ENCODE peak calls at places on chromosomes 4 and X, in seven cellular contexts. W is PC-3, H is thoracic aorta, N is OCI-LY7, L is psoas muscle, U is left lung, M is uterus. X is an unnamed sample.

GRCh38 chr4:70958681-70959080 is 34.8 kb upstream of the DCK start:
- DNase-seq in W (peak), H (no peak), N (no peak), L (no peak), U (no peak), M (no peak), X (no peak)

GRCh38 chrX:67004451-67004850 is 365.6 kb upstream of the EDA2R start:
- DNase-seq in W (no peak), H (no peak), N (no peak), L (no peak), U (no peak), M (no peak), X (no peak)

GRCh38 chrX:3066555-3066954 is 25.3 kb downstream of the ARSF start:
- DNase-seq in W (no peak), H (no peak), N (no peak), L (no peak), U (no peak), M (no peak), X (no peak)

GRCh38 chr4:42523066-42523718 is 125.9 kb downstream of the SHISA3 start:
- DNase-seq in W (no peak), H (no peak), N (no peak), L (no peak), U (no peak), M (no peak), X (no peak)

GRCh38 chr4:52659016-52659721 is at the start of gene USP46:
- DNase-seq in W (peak), H (peak), N (peak), L (peak), U (peak), M (peak), X (peak)

GRCh38 chrX:143340190-143340589 is 177.1 kb downstream of the SPANXN3 start:
- DNase-seq in W (no peak), H (no peak), N (no peak), L (no peak), U (no peak), M (no peak), X (no peak)

GRCh38 chrX:40031861-40032422 is 65.8 kb downstream of the BCOR start:
- DNase-seq in W (peak), H (no peak), N (no peak), L (no peak), U (no peak), M (no peak), X (no peak)

GRCh38 chrX:73768886-73769285 is 205.9 kb downstream of the CHIC1 start:
- DNase-seq in W (no peak), H (no peak), N (no peak), L (no peak), U (no peak), M (no peak), X (no peak)

GRCh38 chr4:114563536-114564315 is 34.9 kb upstream of the UGT8 start:
- DNase-seq in W (peak), H (no peak), N (no peak), L (no peak), U (no peak), M (no peak), X (no peak)

GRCh38 chrX:155718964-155719586 is 106.3 kb upstream of the TMLHE start:
- DNase-seq in W (no peak), H (no peak), N (no peak), L (no peak), U (no peak), M (no peak), X (no peak)

GRCh38 chr4:102466298-102466697 is 34.9 kb upstream of the NFKB1 start:
- DNase-seq in W (peak), H (no peak), N (no peak), L (no peak), U (no peak), M (no peak), X (no peak)

GRCh38 chr4:174358410-174358809 is 74.7 kb downstream of the CEP44 start:
- DNase-seq in W (no peak), H (no peak), N (no peak), L (no peak), U (no peak), M (no peak), X (no peak)

GRCh38 chr4:92368648-92369047 is 64.9 kb downstream of the GRID2 start:
- DNase-seq in W (no peak), H (no peak), N (no peak), L (no peak), U (no peak), M (no peak), X (no peak)

GRCh38 chr4:169253904-169254303 is 16.9 kb downstream of the SH3RF1 start:
- DNase-seq in W (peak), H (no peak), N (no peak), L (no peak), U (no peak), M (no peak), X (no peak)

GRCh38 chr4:173264245-173264959 is 69.8 kb downstream of the HMGB2 start:
- DNase-seq in W (no peak), H (no peak), N (peak), L (peak), U (no peak), M (peak), X (no peak)

GRCh38 chr4:81472249-81473085 is 760 bp upstream of the RASGEF1B start:
- DNase-seq in W (no peak), H (no peak), N (peak), L (no peak), U (peak), M (no peak), X (no peak)

GRCh38 chrX:70508296-70508911 is 63.8 kb downstream of the DLG3 start:
- DNase-seq in W (peak), H (no peak), N (no peak), L (no peak), U (no peak), M (no peak), X (no peak)

GRCh38 chr4:124423160-124423559 is 289.4 kb downstream of the ANKRD50 start:
- DNase-seq in W (peak), H (no peak), N (no peak), L (no peak), U (no peak), M (no peak), X (no peak)

GRCh38 chrX:68440940-68441339 is 7.6 kb upstream of the OPHN1 start:
- DNase-seq in W (peak), H (peak), N (no peak), L (peak), U (no peak), M (peak), X (no peak)

GRCh38 chrX:114985967-114986592 is 31.3 kb downstream of the IL13RA2 start:
- DNase-seq in W (peak), H (no peak), N (no peak), L (no peak), U (no peak), M (no peak), X (no peak)

GRCh38 chr4:30828290-30828926 is 108.2 kb downstream of the PCDH7 start:
- DNase-seq in W (no peak), H (no peak), N (no peak), L (no peak), U (no peak), M (no peak), X (no peak)

GRCh38 chrX:43728002-43728401 is 71.9 kb downstream of the MAOA start:
- DNase-seq in W (no peak), H (no peak), N (no peak), L (no peak), U (no peak), M (no peak), X (no peak)

GRCh38 chr4:90187148-90187884 is 60.1 kb downstream of the CCSER1 start:
- DNase-seq in W (no peak), H (no peak), N (no peak), L (no peak), U (no peak), M (no peak), X (no peak)

DNA sequence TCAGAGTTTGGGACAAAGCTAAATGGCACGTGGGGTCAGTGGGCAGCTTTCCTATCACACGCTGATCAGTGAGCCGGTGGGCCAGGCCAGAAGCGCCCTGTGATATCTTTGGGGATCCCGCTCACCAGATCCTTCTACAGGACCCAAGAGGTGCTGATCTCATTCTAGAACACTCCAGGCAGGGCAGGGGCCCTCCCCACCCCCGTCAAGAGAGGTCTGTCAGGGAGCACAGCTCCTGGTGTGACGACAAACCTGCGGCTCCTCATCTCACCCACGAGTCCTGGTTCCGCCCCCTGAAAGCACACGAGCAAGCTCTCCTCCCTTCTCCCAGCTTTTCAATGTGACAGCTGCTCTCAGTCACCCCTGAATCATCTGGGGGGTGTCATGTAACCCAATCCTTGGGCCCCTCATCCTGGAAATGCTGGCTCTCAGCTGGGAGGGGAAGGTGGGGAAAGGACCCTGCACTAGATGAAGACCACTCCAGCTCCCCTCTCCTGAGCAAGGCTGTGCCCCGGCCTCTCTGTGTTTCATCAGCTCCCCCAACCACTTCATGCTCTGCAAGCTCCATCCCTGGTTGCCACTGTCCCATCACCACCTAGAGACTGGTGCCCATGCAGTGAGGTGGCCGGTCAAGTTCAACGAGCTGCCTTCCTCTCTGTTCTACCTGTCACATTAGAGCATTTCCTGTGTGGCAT is 4.6 kb downstream of the HCFC1 start:
- DNase-seq in W (no peak), H (no peak), N (no peak), L (no peak), U (no peak), M (no peak), X (peak)
- H3K27ac ChIP-seq in W (no peak), H (peak), N (peak), L (peak), U (no peak), M (peak), X (peak)

DNA sequence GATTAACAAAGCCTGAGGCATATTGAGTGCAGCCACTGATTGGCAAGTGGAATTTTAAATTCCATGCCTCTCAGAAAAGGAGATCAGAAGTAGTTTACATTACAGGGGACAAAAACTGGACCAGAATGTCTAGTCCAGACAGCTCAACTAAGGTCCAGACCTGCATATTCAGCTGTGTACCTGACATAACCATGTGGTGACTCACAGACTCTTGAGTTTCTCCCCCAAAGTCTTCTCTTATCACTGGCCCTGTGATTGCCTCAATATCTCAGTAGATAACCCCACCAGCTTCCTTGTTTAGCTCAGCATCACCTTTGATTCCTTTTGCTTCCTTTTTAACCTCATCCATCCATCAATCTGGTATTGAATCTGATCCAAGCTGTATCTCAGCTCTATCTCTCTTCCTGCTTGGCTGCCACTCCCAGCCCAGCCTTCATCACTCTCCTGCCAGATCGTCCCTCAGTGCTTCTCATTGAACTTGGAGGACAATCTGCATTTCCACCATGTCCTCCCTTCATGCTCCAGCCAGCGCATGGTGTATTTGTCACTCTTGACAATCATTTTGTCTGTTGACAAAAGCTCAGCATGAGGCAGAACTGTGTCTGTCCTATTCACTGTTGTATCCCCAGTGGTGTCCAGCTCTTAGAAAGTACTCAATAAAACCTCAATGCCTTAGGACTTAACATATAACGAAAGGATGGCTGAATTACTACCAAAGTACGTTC is 27.8 kb upstream of the SLC2A9 start:
- DNase-seq in W (no peak), H (no peak), N (no peak), L (no peak), U (no peak), M (no peak), X (no peak)
- H3K27ac ChIP-seq in W (no peak), H (no peak), N (no peak), L (no peak), U (no peak), M (no peak), X (no peak)

GRCh38 chr4:186104895-186105720 is 604 bp downstream of the FAM149A start:
- DNase-seq in W (no peak), H (no peak), N (no peak), L (peak), U (peak), M (peak), X (no peak)
- H3K27ac ChIP-seq in W (no peak), H (no peak), N (no peak), L (no peak), U (peak), M (peak), X (peak)

DNA sequence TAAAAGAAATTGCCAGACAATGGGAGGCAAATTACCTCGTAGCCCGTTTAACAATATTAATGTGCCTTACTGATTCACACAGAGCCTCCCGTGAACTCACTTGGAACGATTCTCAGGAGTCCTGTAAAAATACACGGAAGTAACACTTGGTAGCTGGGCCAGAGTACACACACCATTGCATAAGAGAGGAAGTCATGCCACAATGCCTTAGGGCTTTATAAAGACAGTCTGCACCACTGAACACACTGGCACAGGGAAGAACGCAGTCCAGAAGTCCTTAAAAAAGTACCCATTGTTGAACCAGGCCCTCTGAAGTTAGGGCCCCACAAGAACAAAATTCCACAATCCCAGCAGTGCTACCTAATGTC is 15.1 kb downstream of the SLC2A9 start:
- DNase-seq in W (peak), H (peak), N (peak), L (no peak), U (no peak), M (no peak), X (no peak)
- H3K27ac ChIP-seq in W (peak), H (peak), N (no peak), L (peak), U (peak), M (peak), X (peak)

GRCh38 chr4:98961770-98962169 is 32.8 kb upstream of the EIF4E start:
- DNase-seq in W (no peak), H (no peak), N (no peak), L (no peak), U (no peak), M (no peak), X (no peak)

GRCh38 chr4:98967916-98968315 is 27.6 kb upstream of the METAP1 start:
- DNase-seq in W (no peak), H (no peak), N (no peak), L (no peak), U (no peak), M (no peak), X (no peak)

GRCh38 chr4:98959411-98959810 is 30.5 kb upstream of the EIF4E start:
- DNase-seq in W (no peak), H (no peak), N (no peak), L (no peak), U (no peak), M (no peak), X (no peak)

GRCh38 chr4:98958065-98958464 is 29.1 kb upstream of the EIF4E start:
- DNase-seq in W (no peak), H (no peak), N (no peak), L (no peak), U (no peak), M (no peak), X (no peak)

GRCh38 chr4:98963538-98964433 is 31.7 kb upstream of the METAP1 start:
- DNase-seq in W (peak), H (no peak), N (no peak), L (no peak), U (no peak), M (no peak), X (no peak)
- H3K27ac ChIP-seq in W (peak), H (no peak), N (no peak), L (no peak), U (no peak), M (no peak), X (no peak)

GRCh38 chrX:11954196-11954595 is 184.1 kb upstream of the FRMPD4 start:
- DNase-seq in W (no peak), H (no peak), N (no peak), L (no peak), U (no peak), M (no peak), X (no peak)
- H3K27ac ChIP-seq in W (peak), H (no peak), N (no peak), L (no peak), U (no peak), M (no peak), X (no peak)